ENCODE peak calls at places on chromosomes 3 and 15, in five cellular contexts. E is ovary, N is A549, M is suprapubic skin, F is transverse colon. B is an unnamed sample.

GRCh38 chr3:99747915-99748314 is 69.7 kb upstream of the CMSS1 start:
- DNase-seq in E (no peak), N (no peak), M (no peak), F (no peak), B (no peak)

GRCh38 chr3:98765721-98766120 is 2.6 kb downstream of the ST3GAL6 start:
- DNase-seq in E (no peak), N (no peak), M (no peak), F (no peak), B (no peak)

GRCh38 chr3:171801738-171802600 is 8.3 kb downstream of the PLD1 start:
- DNase-seq in E (no peak), N (no peak), M (no peak), F (no peak), B (no peak)

GRCh38 chr15:39830166-39830565 is 47.5 kb upstream of the FSIP1 start:
- DNase-seq in E (no peak), N (no peak), M (no peak), F (no peak), B (no peak)

GRCh38 chr3:140251678-140252077 is 316.7 kb downstream of the CLSTN2 start:
- DNase-seq in E (no peak), N (no peak), M (no peak), F (no peak), B (no peak)

GRCh38 chr3:78148986-78149717 is 1109.3 kb downstream of the ROBO2 start:
- DNase-seq in E (no peak), N (no peak), M (no peak), F (no peak), B (no peak)

GRCh38 chr15:90915808-90916440 is 12.8 kb downstream of the MAN2A2 start:
- DNase-seq in E (peak; percentile 54), N (no peak), M (no peak), F (peak; percentile 53), B (peak; percentile 50)

GRCh38 chr15:63133786-63134185 is 12.1 kb downstream of the LACTB start:
- DNase-seq in E (no peak), N (no peak), M (no peak), F (no peak), B (no peak)

GRCh38 chr15:95872366-95872771 is 458.1 kb upstream of the NR2F2 start:
- DNase-seq in E (no peak), N (no peak), M (no peak), F (no peak), B (no peak)

GRCh38 chr15:88187195-88187594 is 69.3 kb downstream of the NTRK3 start:
- DNase-seq in E (no peak), N (peak; percentile 36), M (no peak), F (no peak), B (no peak)

GRCh38 chr3:59759298-59760169 is 709.7 kb upstream of the CFAP20DC start:
- DNase-seq in E (no peak), N (no peak), M (no peak), F (no peak), B (no peak)

GRCh38 chr3:43180027-43180426 is 74.1 kb upstream of the POMGNT2 start:
- DNase-seq in E (no peak), N (no peak), M (no peak), F (peak; percentile 45), B (no peak)

GRCh38 chr3:120572027-120572426 is 24.1 kb upstream of the NDUFB4 start:
- DNase-seq in E (no peak), N (no peak), M (no peak), F (no peak), B (no peak)
- TF ChIP-seq EP300 in E (no peak), N (no peak), M (no peak), F (no peak), B (no peak)

DNA sequence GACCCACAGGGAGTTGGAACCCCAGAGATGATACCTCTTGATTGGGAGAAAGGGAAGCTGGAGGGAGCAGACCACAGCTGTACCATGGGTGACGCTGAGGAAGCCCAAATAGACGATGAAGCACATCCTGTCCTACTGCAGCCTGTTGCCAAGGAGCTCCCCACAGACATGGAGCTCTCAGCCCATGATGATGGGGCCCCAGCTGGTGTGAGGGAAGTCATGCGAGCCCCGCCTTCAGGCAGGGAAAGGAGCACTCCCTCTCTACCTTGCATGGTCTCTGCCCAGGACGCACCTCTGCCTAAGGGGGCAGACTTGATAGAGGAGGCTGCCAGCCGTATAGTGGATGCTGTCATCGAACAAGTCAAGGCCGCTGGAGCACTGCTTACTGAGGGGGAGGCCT is 201.1 kb downstream of the AKAP13 start:
- DNase-seq in E (no peak), N (no peak), M (no peak), F (peak; percentile 64), B (peak; percentile 58)
- TF ChIP-seq EP300 in E (no peak), N (no peak), M (no peak), F (no peak), B (peak; percentile 23)

GRCh38 chr3:136196401-136197158 is 445 bp upstream of the MSL2 start:
- DNase-seq in E (peak; percentile 99), N (peak; percentile 97), M (peak; percentile 98), F (peak; percentile 99), B (peak; percentile 98)

GRCh38 chr3:136196064-136196400 is at the start of gene MSL2:
- DNase-seq in E (no peak), N (no peak), M (no peak), F (peak; percentile 79), B (no peak)

GRCh38 chr3:136193273-136194043 is 2.7 kb downstream of the MSL2 start:
- DNase-seq in E (no peak), N (no peak), M (no peak), F (no peak), B (no peak)

GRCh38 chr3:136195258-136196063 is 674 bp downstream of the MSL2 start:
- DNase-seq in E (peak; percentile 81), N (no peak), M (peak; percentile 90), F (peak; percentile 67), B (peak; percentile 72)

DNA sequence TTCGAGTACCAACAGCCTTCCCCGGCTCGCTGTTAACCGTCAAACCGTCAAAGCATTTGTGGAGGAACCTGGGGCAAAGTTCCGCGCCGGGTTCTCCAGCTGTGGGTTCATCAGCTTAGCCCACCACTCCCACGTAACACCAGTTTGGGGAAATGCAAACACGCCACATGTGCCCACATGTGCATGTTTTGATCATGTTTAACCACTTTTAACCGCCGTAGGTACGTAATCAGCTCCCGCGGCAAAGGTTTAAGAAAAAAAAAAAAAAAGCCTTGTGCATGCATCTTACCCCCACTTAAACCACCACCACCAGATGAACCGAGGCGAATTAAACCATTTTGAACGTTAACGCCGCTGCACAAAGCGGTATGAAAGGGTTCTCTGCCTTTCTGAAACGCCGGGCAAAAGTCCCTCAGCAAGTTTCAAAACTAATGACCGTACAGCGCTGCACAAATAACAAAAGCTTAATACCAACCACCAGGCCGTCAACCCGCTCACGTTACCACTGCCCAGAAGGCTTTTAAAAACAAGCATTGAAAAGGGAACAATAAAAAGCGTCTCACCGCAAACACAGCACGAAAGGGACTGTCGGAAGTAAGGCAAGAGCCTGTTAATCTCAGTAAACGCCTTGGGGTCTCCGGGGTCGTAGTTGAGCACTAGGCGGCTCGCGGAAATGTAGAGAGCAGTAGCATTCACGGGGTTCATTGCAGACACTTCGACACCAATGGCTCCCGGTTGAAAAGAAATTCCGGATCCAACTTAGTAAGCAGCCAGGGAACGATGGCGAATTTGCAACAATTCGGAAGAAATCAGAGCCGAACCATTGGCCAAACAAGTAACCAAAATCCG is 1.5 kb downstream of the MSL2 start:
- DNase-seq in E (peak; percentile 11), N (no peak), M (no peak), F (peak; percentile 52), B (peak; percentile 43)
- TF ChIP-seq EP300 in E (no peak), N (no peak), M (no peak), F (no peak), B (no peak)

DNA sequence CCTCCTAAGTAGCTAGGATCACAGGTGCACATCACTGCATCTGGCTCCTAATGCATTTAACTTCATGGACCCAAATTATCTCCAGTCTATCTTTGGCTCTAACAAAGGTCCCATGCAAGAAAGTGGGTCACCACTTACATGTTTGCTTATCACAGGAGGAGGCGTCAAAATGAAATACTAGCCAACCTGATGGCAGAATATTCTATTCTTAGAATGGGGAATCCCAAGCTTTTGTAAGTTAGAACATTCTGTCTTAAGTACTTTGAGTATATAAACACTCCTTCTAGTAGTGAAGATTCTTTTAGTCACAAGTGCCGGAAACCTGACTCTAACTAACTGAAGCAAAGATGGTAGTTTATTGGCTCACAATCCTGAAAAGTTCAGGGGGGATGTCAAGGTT is 72.0 kb upstream of the ADAMTS9 start:
- DNase-seq in E (no peak), N (no peak), M (no peak), F (no peak), B (no peak)
- TF ChIP-seq EP300 in E (no peak), N (no peak), M (peak; percentile 77), F (peak; percentile 62), B (no peak)

DNA sequence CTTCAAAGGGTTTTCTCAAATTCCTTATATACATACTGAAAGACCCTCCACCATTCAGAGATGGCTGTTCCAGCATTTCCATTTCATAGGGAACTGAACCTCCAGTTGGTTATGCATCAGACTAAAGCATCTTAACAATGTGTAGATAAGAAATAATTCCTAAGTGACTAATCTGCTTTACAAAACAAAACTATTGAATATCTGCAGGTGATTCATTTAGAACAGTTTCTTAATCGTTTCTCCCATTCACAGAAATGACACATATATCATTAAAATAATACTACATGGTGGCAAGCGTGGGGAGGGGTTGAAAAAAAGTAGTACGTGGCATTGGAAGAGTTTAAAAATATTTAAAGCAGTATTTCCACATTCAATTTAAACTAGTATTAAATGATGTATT is 19.5 kb downstream of the COPS2 start:
- DNase-seq in E (no peak), N (no peak), M (no peak), F (no peak), B (no peak)
- TF ChIP-seq EP300 in E (no peak), N (no peak), M (no peak), F (no peak), B (no peak)

GRCh38 chr3:48715179-48715800 is 1.7 kb downstream of the IP6K2 start:
- DNase-seq in E (no peak), N (no peak), M (no peak), F (no peak), B (no peak)

GRCh38 chr3:48716508-48716981 is 476 bp downstream of the IP6K2 start:
- DNase-seq in E (peak; percentile 18), N (no peak), M (no peak), F (peak; percentile 35), B (no peak)

GRCh38 chr3:48711727-48712126 is 5.3 kb downstream of the IP6K2 start:
- DNase-seq in E (no peak), N (no peak), M (no peak), F (no peak), B (no peak)

GRCh38 chr3:48716982-48717746 is at the start of gene IP6K2:
- DNase-seq in E (peak; percentile 99), N (peak; percentile 87), M (peak; percentile 99), F (peak; percentile 99), B (peak; percentile 99)
- TF ChIP-seq EP300 in E (no peak), N (no peak), M (no peak), F (no peak), B (no peak)

GRCh38 chr3:132509506-132509905 is 87.6 kb upstream of the ACKR4 start:
- DNase-seq in E (no peak), N (no peak), M (no peak), F (no peak), B (no peak)
- TF ChIP-seq EP300 in E (no peak), N (no peak), M (no peak), F (no peak), B (no peak)

B was measured in stomach.